ENCODE peak calls at places on chromosomes 2 and 18, in four cellular contexts. W is effector memory CD8-positive, alpha-beta T cell; F is stimulated activated CD8-positive, alpha-beta memory T cell treated with anti-CD3 and anti-CD28 coated beads, Interleukin-2, amount 100 ng/mL, for 48 hours; M is MCF 10A. S is an unnamed sample.

GRCh38 chr2:67878743-67879142 is 184.1 kb downstream of the C1D start:
- DNase-seq in F (no peak), M (no peak), W (no peak), S (no peak)

GRCh38 chr18:72541871-72542690 is 2.1 kb downstream of the CBLN2 start:
- DNase-seq in M (no peak), F (no peak), W (no peak), S (no peak)

GRCh38 chr2:193695367-193695766 is 1500.6 kb upstream of the TMEFF2 start:
- DNase-seq in W (no peak), M (peak), F (no peak), S (peak)

GRCh38 chr2:107694667-107695066 is 132.0 kb upstream of the RGPD4 start:
- DNase-seq in F (no peak), W (no peak), M (no peak), S (no peak)

GRCh38 chr18:45738660-45739059 is 14.7 kb downstream of the SLC14A1 start:
- DNase-seq in F (no peak), W (no peak), M (no peak), S (no peak)

GRCh38 chr2:75710220-75710576 is 517 bp downstream of the GCFC2 start:
- DNase-seq in M (no peak), F (no peak), W (no peak), S (no peak)

GRCh38 chr18:12679183-12679786 is 21.4 kb upstream of the SPIRE1 start:
- DNase-seq in W (no peak), F (no peak), M (peak), S (no peak)

GRCh38 chr2:98454500-98455235 is 10.0 kb downstream of the INPP4A start:
- DNase-seq in F (no peak), W (no peak), M (no peak), S (no peak)

GRCh38 chr18:51867767-51868166 is 472.2 kb upstream of the DCC start:
- DNase-seq in M (peak), F (no peak), W (no peak), S (no peak)

GRCh38 chr2:126059379-126059778 is 596.6 kb upstream of the GYPC start:
- DNase-seq in W (no peak), M (no peak), F (no peak), S (no peak)

GRCh38 chr18:44507729-44508325 is 172.9 kb upstream of the SETBP1 start:
- DNase-seq in W (peak), M (no peak), F (no peak), S (no peak)

GRCh38 chr18:41324934-41325333 is 630.1 kb upstream of the PIK3C3 start:
- DNase-seq in F (no peak), M (peak), W (no peak), S (no peak)

GRCh38 chr2:110903548-110903947 is 171.2 kb downstream of the ACOXL start:
- DNase-seq in M (no peak), W (no peak), F (no peak), S (no peak)

GRCh38 chr2:156356006-156356764 is 23.7 kb upstream of the NR4A2 start:
- DNase-seq in F (no peak), M (peak), W (no peak), S (no peak)

GRCh38 chr2:102749938-102750337 is 11.9 kb upstream of the TMEM182 start:
- DNase-seq in M (no peak), W (no peak), F (no peak), S (no peak)

GRCh38 chr18:66439670-66440069 is 164.2 kb downstream of the CDH19 start:
- DNase-seq in M (no peak), F (no peak), W (no peak), S (no peak)

GRCh38 chr2:10771786-10772185 is 40.8 kb downstream of the PDIA6 start:
- DNase-seq in W (no peak), F (no peak), M (no peak), S (no peak)

GRCh38 chr2:99572380-99572779 is 82.6 kb upstream of the REV1 start:
- DNase-seq in W (no peak), F (no peak), M (peak), S (no peak)

GRCh38 chr2:4101938-4102337 is 398.6 kb downstream of the DCDC2C start:
- DNase-seq in M (no peak), F (no peak), W (no peak), S (no peak)

GRCh38 chr2:168314236-168314635 is 66.8 kb upstream of the STK39 start:
- DNase-seq in F (no peak), M (no peak), W (no peak), S (no peak)

GRCh38 chr2:109475531-109476210 is 138.1 kb downstream of the SEPTIN10 start:
- DNase-seq in M (peak), W (no peak), F (no peak), S (no peak)

GRCh38 chr18:500556-501405 is at the start of gene COLEC12:
- DNase-seq in F (no peak), W (no peak), M (no peak), S (no peak)

GRCh38 chr18:58858591-58859468 is 5.8 kb upstream of the ZNF532 start:
- DNase-seq in F (no peak), M (no peak), W (no peak), S (no peak)

GRCh38 chr2:28338046-28338753 is 54.5 kb upstream of the FOSL2 start:
- DNase-seq in M (peak), W (no peak), F (no peak), S (no peak)

GRCh38 chr2:110097506-110098220 is 18.0 kb downstream of the MALL start:
- DNase-seq in W (no peak), M (no peak), F (no peak), S (no peak)

GRCh38 chr2:72743481-72743880 is 82.4 kb downstream of the EXOC6B start:
- DNase-seq in F (no peak), W (no peak), M (no peak), S (no peak)

GRCh38 chr2:236719192-236719635 is 149.6 kb downstream of the ACKR3 start:
- DNase-seq in F (no peak), M (no peak), W (no peak), S (no peak)

GRCh38 chr2:7857904-7858303 is 824.0 kb upstream of the ID2 start:
- DNase-seq in W (no peak), F (no peak), M (no peak), S (no peak)

GRCh38 chr2:196758474-196759377 is 40.8 kb downstream of the GTF3C3 start:
- DNase-seq in W (no peak), M (peak), F (no peak), S (no peak)

GRCh38 chr2:71944183-71944550 is 203.5 kb downstream of the CYP26B1 start:
- DNase-seq in M (no peak), F (no peak), W (no peak), S (no peak)

GRCh38 chr18:58043452-58044369 is at the start of gene NEDD4L:
- DNase-seq in M (peak), W (peak), F (peak), S (peak)

GRCh38 chr2:23692901-23693605 is 233.9 kb downstream of the ATAD2B start:
- DNase-seq in F (no peak), M (no peak), W (no peak), S (no peak)

GRCh38 chr2:96075199-96075771 is 40.6 kb upstream of the GPAT2 start:
- DNase-seq in W (no peak), M (no peak), F (no peak), S (no peak)

GRCh38 chr2:132978840-132979239 is 308.8 kb upstream of the LYPD1 start:
- DNase-seq in W (no peak), M (no peak), F (no peak), S (no peak)

GRCh38 chr2:103132536-103133217 is 370.8 kb downstream of the TMEM182 start:
- DNase-seq in W (no peak), F (no peak), M (no peak), S (no peak)

GRCh38 chr18:31066267-31066666 is 23.7 kb upstream of the DSC3 start:
- DNase-seq in M (no peak), W (no peak), F (no peak), S (no peak)

GRCh38 chr2:25226827-25227226 is 58.4 kb upstream of the POMC start:
- DNase-seq in W (no peak), M (no peak), F (no peak), S (no peak)

GRCh38 chr2:240624950-240625621 is at the start of gene GPR35:
- DNase-seq in M (no peak), W (peak), F (peak), S (no peak)

GRCh38 chr2:181320638-181321037 is 136.5 kb upstream of the ITGA4 start:
- DNase-seq in M (no peak), W (no peak), F (no peak), S (no peak)